ENCODE peak calls at places on chromosomes 13 and 19, in ten cellular contexts. F is endothelial cell; W is heart right ventricle; P is epithelial cell of proximal tubule; K is type B pancreatic cell; O is CD8-positive, alpha-beta T cell; Z is mucosa of descending colon; Y is lower leg skin; U is nephron progenitor cell; B is stomach. H is an unnamed sample.

GRCh38 chr19:53772943-53773342 is 51.2 kb downstream of the NLRP12 start:
- DNase-seq in W (peak; percentile 38), F (peak; percentile 67), Z (peak; percentile 71), K (no peak), P (no peak), U (peak; percentile 73), Y (peak; percentile 61), B (peak; percentile 44), O (peak; percentile 51), H (peak; percentile 43)

GRCh38 chr19:6890421-6890913 is 3.1 kb downstream of the ADGRE1 start:
- DNase-seq in K (no peak), B (no peak), Z (no peak), P (no peak), Y (no peak), W (no peak), U (no peak), F (no peak), O (peak; percentile 74), H (no peak)

GRCh38 chr13:96992633-96993032 is 1.6 kb downstream of the OXGR1 start:
- DNase-seq in P (no peak), Z (no peak), O (no peak), K (no peak), Y (no peak), W (no peak), B (no peak), U (no peak), F (no peak), H (no peak)

GRCh38 chr13:104163866-104164630 is 1097.8 kb upstream of the SLC10A2 start:
- DNase-seq in Y (no peak), K (no peak), B (no peak), F (no peak), Z (no peak), U (no peak), W (no peak), P (no peak), O (no peak), H (no peak)

GRCh38 chr13:94324409-94325147 is 154.9 kb downstream of the DCT start:
- DNase-seq in O (no peak), U (no peak), B (no peak), W (no peak), Y (no peak), F (no peak), K (no peak), P (no peak), Z (no peak), H (no peak)

GRCh38 chr13:107788464-107789165 is 426.7 kb downstream of the LIG4 start:
- DNase-seq in U (no peak), Y (no peak), P (no peak), O (no peak), Z (no peak), K (no peak), B (no peak), W (no peak), F (no peak), H (no peak)

GRCh38 chr19:42634409-42635232 is 39.9 kb upstream of the CEACAM8 start:
- DNase-seq in Y (no peak), W (no peak), B (peak; percentile 44), U (no peak), P (no peak), Z (peak; percentile 41), K (no peak), F (peak; percentile 75), O (no peak), H (peak; percentile 51)

GRCh38 chr19:7920520-7921301 is 573 bp downstream of the SNAPC2 start:
- DNase-seq in P (no peak), Y (peak; percentile 99), F (peak; percentile 99), O (peak; percentile 100), K (peak; percentile 98), Z (peak; percentile 100), W (peak; percentile 99), B (peak; percentile 100), U (peak; percentile 100), H (peak; percentile 99)

GRCh38 chr13:101152184-101152583 is 264.1 kb downstream of the NALCN start:
- DNase-seq in B (no peak), W (no peak), F (no peak), O (no peak), Z (no peak), U (no peak), P (no peak), K (no peak), Y (no peak), H (no peak)

GRCh38 chr13:112885782-112886268 is 83.2 kb upstream of the MCF2L start:
- DNase-seq in O (no peak), U (peak; percentile 90), K (peak; percentile 85), P (no peak), W (peak; percentile 75), Z (peak; percentile 90), B (peak; percentile 92), F (peak; percentile 69), Y (peak; percentile 68), H (no peak)

GRCh38 chr19:4064551-4065260 is 2.0 kb downstream of the ZBTB7A start:
- DNase-seq in W (peak; percentile 70), P (no peak), Z (peak; percentile 68), F (peak; percentile 47), B (peak; percentile 56), O (peak; percentile 79), U (peak; percentile 58), K (no peak), Y (peak; percentile 60), H (no peak)

GRCh38 chr19:41701401-41702075 is 6.9 kb upstream of the CEACAM5 start:
- DNase-seq in O (peak; percentile 37), Z (peak; percentile 63), W (no peak), F (peak; percentile 53), U (no peak), P (no peak), Y (no peak), K (peak; percentile 36), B (peak; percentile 31), H (no peak)

GRCh38 chr19:18408053-18408476 is 10.6 kb upstream of the LRRC25 start:
- DNase-seq in O (no peak), F (peak; percentile 62), P (peak; percentile 93), Y (peak; percentile 19), B (peak; percentile 74), W (peak; percentile 8), Z (peak; percentile 83), K (no peak), U (peak; percentile 39), H (peak; percentile 79)
- TF ChIP-seq CTCF in O (peak; percentile 20), F (peak; percentile 50), P (peak; percentile 62), Y (no peak), B (peak; percentile 53), W (peak; percentile 52), Z (peak; percentile 34), K (peak; percentile 62), U (peak; percentile 39), H (peak; percentile 58)

GRCh38 chr19:51294211-51294976 is 17.1 kb upstream of the IGLON5 start:
- DNase-seq in U (no peak), W (no peak), P (no peak), F (no peak), B (no peak), K (no peak), Y (no peak), O (no peak), Z (no peak), H (no peak)

GRCh38 chr19:51294977-51295375 is 16.5 kb upstream of the IGLON5 start:
- DNase-seq in O (no peak), P (no peak), K (no peak), Y (no peak), F (no peak), Z (no peak), U (no peak), B (no peak), W (no peak), H (no peak)

GRCh38 chr19:51295382-51296126 is 15.9 kb upstream of the IGLON5 start:
- DNase-seq in O (no peak), B (no peak), F (no peak), P (no peak), Z (no peak), W (no peak), U (no peak), Y (no peak), K (no peak), H (no peak)

GRCh38 chr19:51297406-51297805 is 14.0 kb upstream of the IGLON5 start:
- DNase-seq in F (no peak), K (no peak), B (no peak), W (no peak), U (no peak), Z (no peak), P (no peak), O (no peak), Y (no peak), H (no peak)

DNA sequence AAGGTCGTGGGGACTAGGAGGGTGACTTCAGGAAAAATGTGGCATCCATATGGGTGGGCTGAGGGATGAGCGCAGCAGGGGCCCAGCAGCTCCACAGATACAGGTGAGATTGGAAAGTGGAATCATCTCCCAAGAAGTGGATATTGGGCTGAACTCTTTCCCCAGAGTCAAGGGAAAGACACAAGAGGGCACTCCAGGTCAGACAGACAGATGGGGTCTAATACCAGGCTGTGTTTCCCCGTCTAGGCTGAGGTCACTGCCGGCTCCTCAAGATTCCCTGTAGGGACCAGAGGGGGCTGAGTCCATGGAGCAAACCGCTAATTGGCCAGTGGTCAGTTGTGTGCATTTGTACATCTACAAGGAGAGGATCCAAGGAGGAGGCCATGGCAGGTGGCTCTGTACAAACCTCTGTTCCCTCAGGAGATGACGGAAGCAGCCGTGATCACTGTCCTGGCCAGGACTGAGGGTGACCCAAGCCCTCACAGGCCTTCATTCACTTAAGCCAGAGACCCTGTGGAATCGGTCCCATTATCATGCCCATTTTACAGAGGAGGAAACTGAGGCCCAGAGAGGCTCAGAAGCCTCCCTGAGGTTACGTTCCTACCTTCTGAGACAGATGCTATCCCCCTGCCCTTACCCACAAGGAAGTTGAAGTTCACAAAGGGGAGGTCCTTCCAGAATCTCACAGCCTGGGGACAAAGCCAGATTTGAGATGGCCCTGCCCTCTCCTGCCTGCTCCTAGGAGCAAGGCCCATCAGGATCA is 14.9 kb upstream of the IGLON5 start:
- DNase-seq in F (no peak), Y (no peak), P (no peak), Z (no peak), W (no peak), O (no peak), K (no peak), U (no peak), B (no peak), H (no peak)
- TF ChIP-seq CTCF in F (no peak), Y (no peak), P (peak; percentile 30), Z (no peak), W (no peak), O (no peak), K (peak; percentile 26), U (no peak), B (no peak), H (peak; percentile 6)

DNA sequence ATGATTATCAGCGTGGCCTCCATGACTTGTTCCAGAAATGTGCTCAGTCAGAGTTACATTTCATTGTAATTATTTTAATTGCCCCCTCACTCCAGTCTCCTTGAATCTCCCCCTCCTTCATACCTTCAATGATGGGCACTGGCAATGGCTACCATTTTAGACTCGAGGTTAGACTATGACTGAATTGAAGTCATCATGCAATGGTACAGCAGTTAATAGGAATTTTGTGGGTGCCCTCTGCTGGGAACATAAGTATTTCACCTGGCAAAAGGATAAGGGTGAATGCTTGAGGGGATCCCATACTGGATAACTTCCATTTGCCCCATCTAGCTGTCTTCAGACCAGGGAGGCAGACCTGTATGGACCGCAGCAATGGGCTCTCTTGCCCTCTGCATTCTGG is 32.2 kb upstream of the USP12 start:
- DNase-seq in F (no peak), Z (peak; percentile 25), P (no peak), O (no peak), Y (no peak), K (no peak), W (no peak), U (no peak), B (no peak), H (no peak)
- TF ChIP-seq CTCF in F (no peak), Z (no peak), P (peak; percentile 42), O (no peak), Y (no peak), K (no peak), W (peak; percentile 32), U (no peak), B (no peak), H (no peak)

GRCh38 chr19:12092065-12092867 is 27.7 kb downstream of the ZNF844 start:
- DNase-seq in F (no peak), Z (peak; percentile 81), K (peak; percentile 86), O (peak; percentile 49), W (peak; percentile 90), P (no peak), Y (peak; percentile 87), U (peak; percentile 75), B (peak; percentile 80), H (peak; percentile 91)
- TF ChIP-seq CTCF in F (no peak), Z (no peak), K (no peak), O (no peak), W (no peak), P (no peak), Y (no peak), U (no peak), B (no peak), H (no peak)